ENCODE peak calls at places on chromosomes 6 and 20, in ten cellular contexts. I, D, K, H, E, W, F, P, R and B are unnamed samples.

GRCh38 chr6:144534123-144534676 is 249.1 kb downstream of the UTRN start:
- DNase-seq in H (no peak), W (no peak), D (no peak), I (no peak), P (no peak), R (no peak), E (no peak), F (no peak), K (peak; percentile 12), B (no peak)

GRCh38 chr6:138093632-138094031 is 13.6 kb downstream of the PERP start:
- DNase-seq in W (no peak), P (no peak), K (no peak), D (no peak), E (no peak), R (no peak), H (no peak), F (no peak), I (no peak), B (no peak)

GRCh38 chr6:24761193-24761835 is 13.4 kb upstream of the GMNN start:
- DNase-seq in H (no peak), D (no peak), F (no peak), W (no peak), E (no peak), R (no peak), P (peak; percentile 28), K (no peak), I (no peak), B (no peak)

GRCh38 chr6:101399627-101399955 is 6.1 kb downstream of the GRIK2 start:
- DNase-seq in R (no peak), K (no peak), D (no peak), I (no peak), H (no peak), F (no peak), W (no peak), E (no peak), P (no peak), B (no peak)

GRCh38 chr20:32355417-32355841 is 2.7 kb upstream of the ASXL1 start:
- DNase-seq in D (no peak), F (no peak), E (no peak), I (no peak), P (no peak), W (peak; percentile 56), R (no peak), H (no peak), K (no peak), B (no peak)

GRCh38 chr6:153099636-153100035 is 31.4 kb downstream of the RGS17 start:
- DNase-seq in R (no peak), F (no peak), E (no peak), P (no peak), K (no peak), I (no peak), D (no peak), W (no peak), H (no peak), B (no peak)

GRCh38 chr20:20480689-20481088 is 112.8 kb downstream of the INSM1 start:
- DNase-seq in P (no peak), W (no peak), F (no peak), H (no peak), R (peak; percentile 15), D (no peak), E (no peak), I (peak; percentile 19), K (peak; percentile 84), B (no peak)

GRCh38 chr6:28353981-28354676 is 4.4 kb downstream of the ZKSCAN3 start:
- DNase-seq in F (peak; percentile 67), H (no peak), R (peak; percentile 80), D (peak; percentile 81), W (no peak), I (peak; percentile 60), K (peak; percentile 33), E (peak; percentile 70), P (peak; percentile 82), B (peak; percentile 81)

GRCh38 chr6:156262014-156262413 is 515.2 kb upstream of the ARID1B start:
- DNase-seq in K (no peak), D (no peak), F (no peak), H (no peak), I (no peak), E (no peak), W (no peak), P (no peak), R (no peak), B (no peak)

GRCh38 chr20:57656821-57657536 is 36.8 kb upstream of the ZBP1 start:
- DNase-seq in P (no peak), F (no peak), H (no peak), W (no peak), R (no peak), K (no peak), E (no peak), I (no peak), D (peak; percentile 15), B (no peak)

GRCh38 chr6:7587631-7588100 is 2.3 kb upstream of the SNRNP48 start:
- DNase-seq in W (no peak), R (no peak), P (peak; percentile 59), K (peak; percentile 69), D (no peak), F (no peak), I (no peak), H (no peak), E (no peak), B (no peak)

GRCh38 chr6:108961985-108962384 is 113.8 kb downstream of the ARMC2 start:
- DNase-seq in I (no peak), E (no peak), W (no peak), P (no peak), F (no peak), R (no peak), H (no peak), K (peak; percentile 90), D (no peak), B (no peak)

GRCh38 chr20:62947532-62948300 is 4.8 kb upstream of the SLC17A9 start:
- DNase-seq in F (no peak), D (no peak), E (no peak), W (no peak), K (no peak), P (no peak), H (no peak), R (no peak), I (no peak), B (no peak)

GRCh38 chr6:1862411-1862810 is 252.7 kb downstream of the FOXC1 start:
- DNase-seq in H (no peak), W (no peak), E (no peak), R (no peak), K (no peak), F (no peak), D (no peak), I (no peak), P (no peak), B (no peak)
- H3K4me1 ChIP-seq in H (no peaks in the 10 kb centered on the region), W (peaks cover 27% of the 10 kb centered on the region), E (peaks cover 2% of the 10 kb centered on the region), R (no peaks in the 10 kb centered on the region), K (peaks cover 3% of the 10 kb centered on the region), F (no peaks in the 10 kb centered on the region), D (no peaks in the 10 kb centered on the region), I (no peaks in the 10 kb centered on the region), P (no peaks in the 10 kb centered on the region), B (no peaks in the 10 kb centered on the region)

DNA sequence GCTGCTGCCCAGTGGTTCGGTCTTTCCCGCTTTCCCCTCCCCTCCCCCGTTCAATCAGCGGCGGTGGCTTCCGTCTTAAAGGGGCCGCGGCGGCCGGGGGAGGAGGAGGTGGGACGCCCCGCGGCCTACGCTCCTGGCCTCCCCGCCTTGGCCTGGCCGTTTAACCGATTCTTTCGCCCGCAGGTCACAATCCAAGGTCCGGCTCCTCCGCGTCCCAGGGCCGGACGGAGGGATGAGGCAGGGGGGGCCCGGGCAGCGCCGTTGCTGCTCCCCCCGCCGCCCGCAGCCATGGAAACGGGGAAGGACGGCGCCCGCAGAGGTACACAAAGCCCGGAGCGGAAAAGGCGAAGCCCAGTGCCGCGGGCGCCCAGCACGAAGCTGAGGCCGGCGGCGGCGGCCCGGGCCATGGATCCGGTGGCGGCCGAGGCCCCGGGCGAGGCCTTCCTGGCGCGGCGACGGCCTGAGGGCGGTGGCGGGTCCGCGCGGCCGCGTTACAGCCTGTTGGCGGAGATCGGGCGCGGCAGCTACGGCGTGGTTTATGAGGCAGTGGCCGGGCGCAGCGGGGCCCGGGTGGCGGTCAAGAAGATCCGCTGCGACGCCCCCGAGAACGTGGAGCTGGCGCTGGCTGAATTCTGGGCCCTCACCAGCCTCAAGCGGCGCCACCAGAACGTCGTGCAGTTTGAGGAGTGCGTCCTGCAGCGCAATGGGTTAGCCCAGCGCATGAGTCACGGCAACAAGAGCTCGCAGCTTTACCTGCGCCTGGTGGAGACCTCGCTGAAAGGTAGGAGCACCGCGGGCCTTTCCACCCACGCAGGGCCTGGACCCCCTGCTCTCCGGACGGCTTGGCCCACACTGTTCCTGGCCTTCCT is 1.2 kb downstream of the STK35 start:
- DNase-seq in D (peak; percentile 86), H (peak; percentile 77), I (peak; percentile 93), P (peak; percentile 87), R (peak; percentile 76), E (peak; percentile 88), F (peak; percentile 92), K (peak; percentile 80), W (peak; percentile 87), B (peak; percentile 88)
- TF ChIP-seq POLR2A in D (peak; percentile 77), H (peak; percentile 42), I (peak; percentile 78), P (peak; percentile 91), R (no peak), E (peak; percentile 83), F (no peak), K (peak; percentile 88), W (peak; percentile 90), B (peak; percentile 55)

DNA sequence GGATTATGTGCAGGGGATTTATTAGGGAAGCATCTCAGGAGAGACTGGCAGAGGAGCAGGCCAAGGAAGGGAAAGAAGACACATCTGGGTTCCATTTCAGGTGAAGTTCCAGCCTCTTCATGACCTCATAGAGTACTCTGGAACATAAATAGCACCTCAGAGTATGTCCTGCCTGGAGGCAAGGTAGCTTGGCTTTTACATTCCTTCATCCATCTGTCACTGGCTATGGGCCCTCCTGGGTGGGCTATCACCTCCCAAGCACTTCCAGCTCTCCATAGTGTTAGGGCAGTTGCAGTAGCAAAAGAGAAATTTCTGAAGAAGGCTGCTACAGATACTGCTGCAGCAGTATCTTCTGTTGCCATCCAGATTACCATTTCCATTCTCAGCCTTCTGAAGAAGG is 116.0 kb downstream of the PLCB1 start:
- DNase-seq in D (no peak), I (no peak), R (no peak), H (no peak), F (no peak), E (no peak), W (no peak), P (no peak), K (no peak), B (no peak)
- H3K4me1 ChIP-seq in D (peaks cover 4% of the 10 kb centered on the region), I (no peaks in the 10 kb centered on the region), R (no peaks in the 10 kb centered on the region), H (peaks cover 3% of the 10 kb centered on the region), F (peaks cover 22% of the 10 kb centered on the region), E (no peaks in the 10 kb centered on the region), W (peaks cover 79% of the 10 kb centered on the region), P (no peaks in the 10 kb centered on the region), K (peaks cover 6% of the 10 kb centered on the region), B (peaks cover 15% of the 10 kb centered on the region)

DNA sequence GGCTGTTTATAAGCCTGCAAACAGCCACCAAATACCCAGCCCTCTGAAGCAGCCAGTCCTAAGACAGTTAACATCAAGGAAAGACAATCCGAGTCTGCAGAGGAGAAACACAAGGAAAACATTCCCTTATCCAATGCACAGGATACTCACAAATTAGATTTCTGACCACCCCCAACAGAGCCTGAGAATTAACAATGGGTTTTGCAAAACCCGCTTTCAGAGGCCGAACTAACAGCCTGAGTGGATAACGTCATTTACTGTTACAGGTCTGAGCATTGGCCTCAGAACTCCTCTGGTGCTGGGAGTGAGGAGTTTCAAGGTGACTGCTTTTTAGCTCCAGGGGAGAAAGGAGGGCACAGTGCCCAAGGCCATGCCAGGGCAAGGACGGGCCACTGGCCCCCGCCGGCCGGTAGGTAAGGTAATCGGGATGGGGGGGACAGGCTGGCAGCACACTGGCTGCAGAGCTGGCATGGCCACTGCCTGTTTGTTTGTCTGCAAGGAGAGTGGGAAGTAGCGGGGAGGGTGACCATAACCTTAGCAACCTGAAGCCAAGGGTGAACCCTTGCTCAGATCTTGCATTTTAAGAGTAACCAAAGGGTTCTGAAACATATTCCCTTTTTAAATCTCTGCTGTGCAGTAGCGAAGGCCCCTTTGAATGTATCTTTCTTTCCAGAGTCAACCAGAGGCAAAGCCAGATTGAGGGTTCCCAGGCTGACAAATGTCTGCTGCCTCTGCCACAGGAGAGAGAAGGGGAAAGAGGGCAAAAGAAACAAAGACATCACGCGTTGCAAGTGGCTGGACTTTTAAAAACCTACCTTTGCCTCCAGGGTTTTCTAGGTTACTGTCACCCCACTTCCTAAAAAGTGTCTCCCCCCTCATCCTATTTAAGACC is 3.9 kb downstream of the ZMYND8 start:
- DNase-seq in D (no peak), H (no peak), P (peak; percentile 32), F (no peak), R (no peak), K (no peak), I (peak; percentile 49), E (peak; percentile 39), W (no peak), B (peak; percentile 87)
- TF ChIP-seq POLR2A in D (peak; percentile 42), H (no peak), P (peak; percentile 27), F (no peak), R (no peak), K (no peak), I (peak; percentile 15), E (no peak), W (no peak), B (no peak)